ENCODE peak calls at places on chromosomes 13 and 19, in four cellular contexts. V, Y, Q and H are unnamed samples.

GRCh38 chr13:83121904-83122303 is 760.4 kb downstream of the SLITRK1 start:
- DNase-seq in V (no peak), Y (no peak), Q (no peak), H (no peak)

GRCh38 chr19:3692141-3693029 is 7.9 kb downstream of the PIP5K1C start:
- DNase-seq in V (peak; percentile 26), Y (peak; percentile 63), Q (no peak), H (no peak)

GRCh38 chr13:78909276-78909675 is 250.3 kb upstream of the OBI1 start:
- DNase-seq in V (no peak), Y (no peak), Q (no peak), H (no peak)

GRCh38 chr13:98097749-98098148 is 45.1 kb upstream of the FARP1 start:
- DNase-seq in V (no peak), Y (no peak), Q (no peak), H (no peak)

GRCh38 chr19:49114630-49115363 is 627 bp downstream of the LIN7B start:
- DNase-seq in V (peak; percentile 11), Y (peak; percentile 45), Q (peak; percentile 90), H (no peak)

GRCh38 chr13:111247552-111247951 is 72.9 kb upstream of the TEX29 start:
- DNase-seq in V (no peak), Y (no peak), Q (peak; percentile 5), H (no peak)

GRCh38 chr13:94325660-94326059 is 153.8 kb downstream of the DCT start:
- DNase-seq in V (no peak), Y (no peak), Q (no peak), H (no peak)

GRCh38 chr13:113979791-113980471 is 6.1 kb upstream of the C13orf46 start:
- DNase-seq in V (no peak), Y (no peak), Q (no peak), H (no peak)

GRCh38 chr19:48403606-48404005 is 10.1 kb downstream of the GRIN2D start:
- DNase-seq in V (peak; percentile 9), Y (peak; percentile 26), Q (peak; percentile 77), H (no peak)

GRCh38 chr19:17802137-17802858 is 7.4 kb downstream of the B3GNT3 start:
- DNase-seq in V (no peak), Y (no peak), Q (no peak), H (no peak)

GRCh38 chr13:46367622-46368327 is 19.3 kb downstream of the RUBCNL start:
- DNase-seq in V (no peak), Y (no peak), Q (no peak), H (no peak)